ENCODE peak calls at places on chromosome 17, in seven cellular contexts. One of them, this sample, is unnamed.

GRCh38 chr17:18991531-18992315 is 12.8 kb downstream of the FAM83G start:
- DNase-seq in neural crest cell: no peak
- DNase-seq in stimulated activated CD4-positive, alpha-beta T cell treated with anti-CD3 and anti-CD28 coated beads, Interleukin-1b, Interleukin-23, amount 100 ng/mL, for 24 hours: no peak
- DNase-seq in fibroblast of the aortic adventitia: no peak
- DNase-seq in activated CD8-positive, alpha-beta memory T cell treated with anti-CD3 and anti-CD28 coated beads, Interleukin-2, amount 10 ng/mL, durations not matched to agents 7 days and 5 days: no peak
- DNase-seq in Caki2: no peak
- DNase-seq in activated gamma-delta T cell treated with Interleukin-2 at 50 U/mL for 16 hours: no peak
- DNase-seq in this sample: no peak

GRCh38 chr17:50587571-50587970 is 27.1 kb downstream of the CACNA1G start:
- DNase-seq in fibroblast of the aortic adventitia: no peak
- DNase-seq in activated gamma-delta T cell treated with Interleukin-2 at 50 U/mL for 16 hours: no peak
- DNase-seq in Caki2: no peak
- DNase-seq in neural crest cell: no peak
- DNase-seq in activated CD8-positive, alpha-beta memory T cell treated with anti-CD3 and anti-CD28 coated beads, Interleukin-2, amount 10 ng/mL, durations not matched to agents 7 days and 5 days: no peak
- DNase-seq in stimulated activated CD4-positive, alpha-beta T cell treated with anti-CD3 and anti-CD28 coated beads, Interleukin-1b, Interleukin-23, amount 100 ng/mL, for 24 hours: no peak
- DNase-seq in this sample: no peak

GRCh38 chr17:42050360-42051012 is at the start of gene C17orf113:
- DNase-seq in activated gamma-delta T cell treated with Interleukin-2 at 50 U/mL for 16 hours: peak; percentile 49
- DNase-seq in stimulated activated CD4-positive, alpha-beta T cell treated with anti-CD3 and anti-CD28 coated beads, Interleukin-1b, Interleukin-23, amount 100 ng/mL, for 24 hours: peak; percentile 13
- DNase-seq in neural crest cell: peak; percentile 53
- DNase-seq in activated CD8-positive, alpha-beta memory T cell treated with anti-CD3 and anti-CD28 coated beads, Interleukin-2, amount 10 ng/mL, durations not matched to agents 7 days and 5 days: peak; percentile 67
- DNase-seq in Caki2: peak; percentile 26
- DNase-seq in fibroblast of the aortic adventitia: no peak
- DNase-seq in this sample: no peak

GRCh38 chr17:63702223-63702577 is 2.3 kb upstream of the LIMD2 start:
- DNase-seq in Caki2: no peak
- DNase-seq in neural crest cell: no peak
- DNase-seq in fibroblast of the aortic adventitia: no peak
- DNase-seq in activated gamma-delta T cell treated with Interleukin-2 at 50 U/mL for 16 hours: peak; percentile 77
- DNase-seq in activated CD8-positive, alpha-beta memory T cell treated with anti-CD3 and anti-CD28 coated beads, Interleukin-2, amount 10 ng/mL, durations not matched to agents 7 days and 5 days: peak; percentile 89
- DNase-seq in stimulated activated CD4-positive, alpha-beta T cell treated with anti-CD3 and anti-CD28 coated beads, Interleukin-1b, Interleukin-23, amount 100 ng/mL, for 24 hours: peak; percentile 35
- DNase-seq in this sample: no peak

GRCh38 chr17:30405161-30405560 is 26.4 kb downstream of the CPD start:
- DNase-seq in stimulated activated CD4-positive, alpha-beta T cell treated with anti-CD3 and anti-CD28 coated beads, Interleukin-1b, Interleukin-23, amount 100 ng/mL, for 24 hours: no peak
- DNase-seq in Caki2: peak; percentile 30
- DNase-seq in activated gamma-delta T cell treated with Interleukin-2 at 50 U/mL for 16 hours: no peak
- DNase-seq in activated CD8-positive, alpha-beta memory T cell treated with anti-CD3 and anti-CD28 coated beads, Interleukin-2, amount 10 ng/mL, durations not matched to agents 7 days and 5 days: no peak
- DNase-seq in neural crest cell: no peak
- DNase-seq in fibroblast of the aortic adventitia: peak; percentile 34
- DNase-seq in this sample: no peak

GRCh38 chr17:49822829-49823228 is 25.0 kb downstream of the TAC4 start:
- DNase-seq in activated gamma-delta T cell treated with Interleukin-2 at 50 U/mL for 16 hours: no peak
- DNase-seq in activated CD8-positive, alpha-beta memory T cell treated with anti-CD3 and anti-CD28 coated beads, Interleukin-2, amount 10 ng/mL, durations not matched to agents 7 days and 5 days: no peak
- DNase-seq in neural crest cell: no peak
- DNase-seq in fibroblast of the aortic adventitia: peak; percentile 94
- DNase-seq in stimulated activated CD4-positive, alpha-beta T cell treated with anti-CD3 and anti-CD28 coated beads, Interleukin-1b, Interleukin-23, amount 100 ng/mL, for 24 hours: no peak
- DNase-seq in Caki2: no peak
- DNase-seq in this sample: no peak

GRCh38 chr17:39027440-39028035 is 60.3 kb upstream of the FBXO47 start:
- DNase-seq in neural crest cell: no peak
- DNase-seq in fibroblast of the aortic adventitia: no peak
- DNase-seq in stimulated activated CD4-positive, alpha-beta T cell treated with anti-CD3 and anti-CD28 coated beads, Interleukin-1b, Interleukin-23, amount 100 ng/mL, for 24 hours: no peak
- DNase-seq in activated CD8-positive, alpha-beta memory T cell treated with anti-CD3 and anti-CD28 coated beads, Interleukin-2, amount 10 ng/mL, durations not matched to agents 7 days and 5 days: no peak
- DNase-seq in Caki2: no peak
- DNase-seq in activated gamma-delta T cell treated with Interleukin-2 at 50 U/mL for 16 hours: no peak
- DNase-seq in this sample: no peak

GRCh38 chr17:10754861-10755591 is 25.2 kb upstream of the TMEM220 start:
- DNase-seq in activated CD8-positive, alpha-beta memory T cell treated with anti-CD3 and anti-CD28 coated beads, Interleukin-2, amount 10 ng/mL, durations not matched to agents 7 days and 5 days: no peak
- DNase-seq in neural crest cell: no peak
- DNase-seq in activated gamma-delta T cell treated with Interleukin-2 at 50 U/mL for 16 hours: no peak
- DNase-seq in fibroblast of the aortic adventitia: no peak
- DNase-seq in Caki2: no peak
- DNase-seq in stimulated activated CD4-positive, alpha-beta T cell treated with anti-CD3 and anti-CD28 coated beads, Interleukin-1b, Interleukin-23, amount 100 ng/mL, for 24 hours: no peak
- DNase-seq in this sample: peak; percentile 40

GRCh38 chr17:57567278-57567677 is 177.8 kb downstream of the CCDC182 start:
- DNase-seq in stimulated activated CD4-positive, alpha-beta T cell treated with anti-CD3 and anti-CD28 coated beads, Interleukin-1b, Interleukin-23, amount 100 ng/mL, for 24 hours: no peak
- DNase-seq in activated gamma-delta T cell treated with Interleukin-2 at 50 U/mL for 16 hours: no peak
- DNase-seq in Caki2: no peak
- DNase-seq in fibroblast of the aortic adventitia: no peak
- DNase-seq in activated CD8-positive, alpha-beta memory T cell treated with anti-CD3 and anti-CD28 coated beads, Interleukin-2, amount 10 ng/mL, durations not matched to agents 7 days and 5 days: no peak
- DNase-seq in neural crest cell: no peak
- DNase-seq in this sample: no peak

GRCh38 chr17:69874220-69874670 is 200.8 kb upstream of the KCNJ16 start:
- DNase-seq in Caki2: peak; percentile 12
- DNase-seq in activated CD8-positive, alpha-beta memory T cell treated with anti-CD3 and anti-CD28 coated beads, Interleukin-2, amount 10 ng/mL, durations not matched to agents 7 days and 5 days: no peak
- DNase-seq in stimulated activated CD4-positive, alpha-beta T cell treated with anti-CD3 and anti-CD28 coated beads, Interleukin-1b, Interleukin-23, amount 100 ng/mL, for 24 hours: no peak
- DNase-seq in fibroblast of the aortic adventitia: peak; percentile 98
- DNase-seq in activated gamma-delta T cell treated with Interleukin-2 at 50 U/mL for 16 hours: no peak
- DNase-seq in neural crest cell: no peak
- DNase-seq in this sample: no peak

GRCh38 chr17:65406552-65406951 is 154.9 kb downstream of the AXIN2 start:
- DNase-seq in neural crest cell: no peak
- DNase-seq in Caki2: no peak
- DNase-seq in activated gamma-delta T cell treated with Interleukin-2 at 50 U/mL for 16 hours: no peak
- DNase-seq in activated CD8-positive, alpha-beta memory T cell treated with anti-CD3 and anti-CD28 coated beads, Interleukin-2, amount 10 ng/mL, durations not matched to agents 7 days and 5 days: no peak
- DNase-seq in fibroblast of the aortic adventitia: no peak
- DNase-seq in stimulated activated CD4-positive, alpha-beta T cell treated with anti-CD3 and anti-CD28 coated beads, Interleukin-1b, Interleukin-23, amount 100 ng/mL, for 24 hours: no peak
- DNase-seq in this sample: no peak

GRCh38 chr17:31446195-31446967 is 54.9 kb downstream of the RAB11FIP4 start:
- DNase-seq in neural crest cell: no peak
- DNase-seq in Caki2: no peak
- DNase-seq in activated gamma-delta T cell treated with Interleukin-2 at 50 U/mL for 16 hours: no peak
- DNase-seq in stimulated activated CD4-positive, alpha-beta T cell treated with anti-CD3 and anti-CD28 coated beads, Interleukin-1b, Interleukin-23, amount 100 ng/mL, for 24 hours: no peak
- DNase-seq in fibroblast of the aortic adventitia: no peak
- DNase-seq in activated CD8-positive, alpha-beta memory T cell treated with anti-CD3 and anti-CD28 coated beads, Interleukin-2, amount 10 ng/mL, durations not matched to agents 7 days and 5 days: no peak
- DNase-seq in this sample: no peak

GRCh38 chr17:75524971-75525805 is at the start of gene LLGL2:
- DNase-seq in Caki2: peak; percentile 89
- DNase-seq in activated CD8-positive, alpha-beta memory T cell treated with anti-CD3 and anti-CD28 coated beads, Interleukin-2, amount 10 ng/mL, durations not matched to agents 7 days and 5 days: peak; percentile 85
- DNase-seq in stimulated activated CD4-positive, alpha-beta T cell treated with anti-CD3 and anti-CD28 coated beads, Interleukin-1b, Interleukin-23, amount 100 ng/mL, for 24 hours: peak; percentile 54
- DNase-seq in fibroblast of the aortic adventitia: no peak
- DNase-seq in neural crest cell: peak; percentile 48
- DNase-seq in activated gamma-delta T cell treated with Interleukin-2 at 50 U/mL for 16 hours: peak; percentile 83
- DNase-seq in this sample: peak; percentile 57

GRCh38 chr17:39527220-39527813 is 66.0 kb downstream of the CDK12 start:
- DNase-seq in activated CD8-positive, alpha-beta memory T cell treated with anti-CD3 and anti-CD28 coated beads, Interleukin-2, amount 10 ng/mL, durations not matched to agents 7 days and 5 days: no peak
- DNase-seq in neural crest cell: no peak
- DNase-seq in fibroblast of the aortic adventitia: peak; percentile 19
- DNase-seq in activated gamma-delta T cell treated with Interleukin-2 at 50 U/mL for 16 hours: no peak
- DNase-seq in stimulated activated CD4-positive, alpha-beta T cell treated with anti-CD3 and anti-CD28 coated beads, Interleukin-1b, Interleukin-23, amount 100 ng/mL, for 24 hours: no peak
- DNase-seq in Caki2: peak; percentile 37
- DNase-seq in this sample: no peak

GRCh38 chr17:62921837-62922236 is 44.2 kb upstream of the TANC2 start:
- DNase-seq in neural crest cell: no peak
- DNase-seq in Caki2: no peak
- DNase-seq in fibroblast of the aortic adventitia: no peak
- DNase-seq in activated gamma-delta T cell treated with Interleukin-2 at 50 U/mL for 16 hours: no peak
- DNase-seq in stimulated activated CD4-positive, alpha-beta T cell treated with anti-CD3 and anti-CD28 coated beads, Interleukin-1b, Interleukin-23, amount 100 ng/mL, for 24 hours: no peak
- DNase-seq in activated CD8-positive, alpha-beta memory T cell treated with anti-CD3 and anti-CD28 coated beads, Interleukin-2, amount 10 ng/mL, durations not matched to agents 7 days and 5 days: no peak
- DNase-seq in this sample: no peak

GRCh38 chr17:15892679-15893332 is 52.1 kb upstream of the ADORA2B start:
- DNase-seq in fibroblast of the aortic adventitia: peak; percentile 74
- DNase-seq in Caki2: no peak
- DNase-seq in stimulated activated CD4-positive, alpha-beta T cell treated with anti-CD3 and anti-CD28 coated beads, Interleukin-1b, Interleukin-23, amount 100 ng/mL, for 24 hours: no peak
- DNase-seq in activated CD8-positive, alpha-beta memory T cell treated with anti-CD3 and anti-CD28 coated beads, Interleukin-2, amount 10 ng/mL, durations not matched to agents 7 days and 5 days: no peak
- DNase-seq in neural crest cell: no peak
- DNase-seq in activated gamma-delta T cell treated with Interleukin-2 at 50 U/mL for 16 hours: no peak
- DNase-seq in this sample: no peak

GRCh38 chr17:27560668-27561067 is 70.3 kb upstream of the LGALS9 start:
- DNase-seq in stimulated activated CD4-positive, alpha-beta T cell treated with anti-CD3 and anti-CD28 coated beads, Interleukin-1b, Interleukin-23, amount 100 ng/mL, for 24 hours: no peak
- DNase-seq in activated CD8-positive, alpha-beta memory T cell treated with anti-CD3 and anti-CD28 coated beads, Interleukin-2, amount 10 ng/mL, durations not matched to agents 7 days and 5 days: no peak
- DNase-seq in neural crest cell: no peak
- DNase-seq in fibroblast of the aortic adventitia: peak; percentile 43
- DNase-seq in activated gamma-delta T cell treated with Interleukin-2 at 50 U/mL for 16 hours: no peak
- DNase-seq in Caki2: no peak
- DNase-seq in this sample: no peak

GRCh38 chr17:83161298-83162034 is 82.1 kb downstream of the METRNL start:
- DNase-seq in activated CD8-positive, alpha-beta memory T cell treated with anti-CD3 and anti-CD28 coated beads, Interleukin-2, amount 10 ng/mL, durations not matched to agents 7 days and 5 days: no peak
- DNase-seq in neural crest cell: no peak
- DNase-seq in fibroblast of the aortic adventitia: peak; percentile 32
- DNase-seq in stimulated activated CD4-positive, alpha-beta T cell treated with anti-CD3 and anti-CD28 coated beads, Interleukin-1b, Interleukin-23, amount 100 ng/mL, for 24 hours: no peak
- DNase-seq in activated gamma-delta T cell treated with Interleukin-2 at 50 U/mL for 16 hours: no peak
- DNase-seq in Caki2: no peak
- DNase-seq in this sample: no peak

GRCh38 chr17:6936370-6937028 is 59.4 kb upstream of the ALOX12 start:
- DNase-seq in activated CD8-positive, alpha-beta memory T cell treated with anti-CD3 and anti-CD28 coated beads, Interleukin-2, amount 10 ng/mL, durations not matched to agents 7 days and 5 days: no peak
- DNase-seq in neural crest cell: no peak
- DNase-seq in activated gamma-delta T cell treated with Interleukin-2 at 50 U/mL for 16 hours: peak; percentile 6
- DNase-seq in fibroblast of the aortic adventitia: no peak
- DNase-seq in stimulated activated CD4-positive, alpha-beta T cell treated with anti-CD3 and anti-CD28 coated beads, Interleukin-1b, Interleukin-23, amount 100 ng/mL, for 24 hours: no peak
- DNase-seq in Caki2: no peak
- DNase-seq in this sample: no peak

This sample was measured in NT2/D1.